ENCODE peak calls at places on chromosomes 16 and 17, in ten cellular contexts. G, L, I, Q, E, W, P, T, F and H are unnamed samples.

GRCh38 chr17:17303010-17303846 is at the start of gene NT5M:
- DNase-seq in G (peak), L (peak), I (peak), Q (peak), E (peak), W (peak), P (peak), T (peak), F (peak), H (peak)

GRCh38 chr17:1485748-1486376 is 6.6 kb downstream of the MYO1C start:
- DNase-seq in G (peak), L (peak), I (peak), Q (no peak), E (peak), W (peak), P (peak), T (peak), F (peak), H (peak)

GRCh38 chr16:67265834-67266233 is 13.5 kb upstream of the PLEKHG4 start:
- DNase-seq in G (no peak), L (no peak), I (no peak), Q (no peak), E (no peak), W (no peak), P (no peak), T (no peak), F (peak), H (no peak)

GRCh38 chr16:68382296-68382718 is 66.0 kb downstream of the SMPD3 start:
- DNase-seq in G (peak), L (peak), I (no peak), Q (no peak), E (no peak), W (no peak), P (no peak), T (peak), F (no peak), H (peak)

GRCh38 chr17:17063546-17064122 is 21.4 kb downstream of the MPRIP start:
- DNase-seq in G (no peak), L (no peak), I (peak), Q (no peak), E (no peak), W (no peak), P (no peak), T (no peak), F (peak), H (no peak)

GRCh38 chr16:28863929-28864886 is 565 bp downstream of the SH2B1 start:
- DNase-seq in G (peak), L (no peak), I (peak), Q (no peak), E (peak), W (peak), P (no peak), T (peak), F (no peak), H (peak)

GRCh38 chr17:65560628-65561371 is 648 bp downstream of the AXIN2 start:
- DNase-seq in G (peak), L (peak), I (peak), Q (peak), E (peak), W (peak), P (peak), T (peak), F (peak), H (peak)

GRCh38 chr17:12731839-12732238 is 57.5 kb upstream of the ARHGAP44 start:
- DNase-seq in G (no peak), L (no peak), I (no peak), Q (no peak), E (no peak), W (peak), P (no peak), T (no peak), F (no peak), H (no peak)

GRCh38 chr16:687499-687898 is 2.7 kb downstream of the WDR24 start:
- DNase-seq in G (no peak), L (no peak), I (no peak), Q (no peak), E (no peak), W (no peak), P (no peak), T (no peak), F (no peak), H (no peak)

GRCh38 chr17:18235743-18236256 is 10.4 kb downstream of the LLGL1 start:
- DNase-seq in G (no peak), L (no peak), I (peak), Q (no peak), E (no peak), W (peak), P (peak), T (no peak), F (no peak), H (no peak)

GRCh38 chr17:15169676-15170075 is 95.5 kb downstream of the PMP22 start:
- DNase-seq in G (no peak), L (no peak), I (peak), Q (no peak), E (no peak), W (no peak), P (no peak), T (no peak), F (no peak), H (no peak)

GRCh38 chr17:48100591-48101011 is 677 bp downstream of the CBX1 start:
- DNase-seq in G (peak), L (peak), I (peak), Q (peak), E (peak), W (peak), P (peak), T (peak), F (no peak), H (peak)

GRCh38 chr17:68733241-68734176 is 132.3 kb upstream of the FAM20A start:
- DNase-seq in G (no peak), L (no peak), I (no peak), Q (no peak), E (peak), W (peak), P (no peak), T (no peak), F (no peak), H (no peak)

GRCh38 chr16:30183236-30183960 is at the start of gene CORO1A:
- DNase-seq in G (peak), L (peak), I (peak), Q (peak), E (peak), W (peak), P (peak), T (peak), F (peak), H (peak)

GRCh38 chr17:75319818-75320691 is 30.8 kb upstream of the SLC25A19 start:
- DNase-seq in G (no peak), L (no peak), I (no peak), Q (no peak), E (no peak), W (peak), P (no peak), T (no peak), F (no peak), H (no peak)

GRCh38 chr16:50671644-50672260 is 9.4 kb downstream of the SNX20 start:
- DNase-seq in G (peak), L (no peak), I (peak), Q (no peak), E (peak), W (peak), P (no peak), T (peak), F (no peak), H (peak)

GRCh38 chr16:10015397-10015796 is 166.8 kb downstream of the GRIN2A start:
- DNase-seq in G (no peak), L (no peak), I (no peak), Q (no peak), E (no peak), W (no peak), P (no peak), T (no peak), F (no peak), H (no peak)

GRCh38 chr17:65181237-65182061 is 44.3 kb downstream of the RGS9 start:
- DNase-seq in G (no peak), L (no peak), I (no peak), Q (no peak), E (no peak), W (no peak), P (no peak), T (no peak), F (no peak), H (no peak)

GRCh38 chr16:17776888-17777287 is 306.1 kb upstream of the XYLT1 start:
- DNase-seq in G (no peak), L (no peak), I (no peak), Q (no peak), E (no peak), W (no peak), P (no peak), T (no peak), F (no peak), H (no peak)

GRCh38 chr16:67547423-67548264 is 14.7 kb upstream of the CTCF start:
- DNase-seq in G (no peak), L (no peak), I (no peak), Q (no peak), E (no peak), W (no peak), P (no peak), T (peak), F (no peak), H (peak)

GRCh38 chr16:54522596-54522995 is 236.0 kb upstream of the IRX3 start:
- DNase-seq in G (no peak), L (no peak), I (no peak), Q (no peak), E (no peak), W (no peak), P (no peak), T (no peak), F (no peak), H (no peak)

GRCh38 chr17:47810200-47810821 is 11.3 kb downstream of the OSBPL7 start:
- DNase-seq in G (no peak), L (peak), I (peak), Q (no peak), E (no peak), W (peak), P (peak), T (peak), F (no peak), H (no peak)

GRCh38 chr16:84795338-84796053 is 24.3 kb upstream of the CRISPLD2 start:
- DNase-seq in G (no peak), L (no peak), I (no peak), Q (no peak), E (no peak), W (peak), P (peak), T (peak), F (peak), H (no peak)

DNA sequence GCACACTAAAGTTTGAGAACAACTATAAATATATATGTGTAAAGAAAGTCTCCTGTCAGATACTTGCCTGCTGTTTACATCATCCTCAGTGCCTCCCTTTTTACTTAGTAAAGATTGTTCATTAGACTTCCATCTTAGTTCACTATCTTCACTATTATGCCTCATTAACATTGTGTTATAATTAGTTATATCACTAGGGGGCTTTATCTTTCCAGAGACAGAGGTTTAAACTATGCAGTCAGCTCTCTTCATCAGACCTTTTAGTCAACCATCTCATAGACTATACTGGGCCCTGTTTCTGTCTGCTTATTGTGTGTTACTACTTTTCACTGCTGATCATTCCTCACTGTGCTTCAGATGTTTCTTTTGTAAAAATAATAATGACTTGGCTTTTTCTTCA is 630.8 kb upstream of the KIF2B start:
- DNase-seq in G (no peak), L (no peak), I (no peak), Q (no peak), E (no peak), W (no peak), P (no peak), T (no peak), F (no peak), H (no peak)
- TF ChIP-seq CTCF in G (peak), L (no peak), I (peak), Q (no peak), E (no peak), W (no peak), P (peak), T (no peak), F (no peak), H (no peak)

DNA sequence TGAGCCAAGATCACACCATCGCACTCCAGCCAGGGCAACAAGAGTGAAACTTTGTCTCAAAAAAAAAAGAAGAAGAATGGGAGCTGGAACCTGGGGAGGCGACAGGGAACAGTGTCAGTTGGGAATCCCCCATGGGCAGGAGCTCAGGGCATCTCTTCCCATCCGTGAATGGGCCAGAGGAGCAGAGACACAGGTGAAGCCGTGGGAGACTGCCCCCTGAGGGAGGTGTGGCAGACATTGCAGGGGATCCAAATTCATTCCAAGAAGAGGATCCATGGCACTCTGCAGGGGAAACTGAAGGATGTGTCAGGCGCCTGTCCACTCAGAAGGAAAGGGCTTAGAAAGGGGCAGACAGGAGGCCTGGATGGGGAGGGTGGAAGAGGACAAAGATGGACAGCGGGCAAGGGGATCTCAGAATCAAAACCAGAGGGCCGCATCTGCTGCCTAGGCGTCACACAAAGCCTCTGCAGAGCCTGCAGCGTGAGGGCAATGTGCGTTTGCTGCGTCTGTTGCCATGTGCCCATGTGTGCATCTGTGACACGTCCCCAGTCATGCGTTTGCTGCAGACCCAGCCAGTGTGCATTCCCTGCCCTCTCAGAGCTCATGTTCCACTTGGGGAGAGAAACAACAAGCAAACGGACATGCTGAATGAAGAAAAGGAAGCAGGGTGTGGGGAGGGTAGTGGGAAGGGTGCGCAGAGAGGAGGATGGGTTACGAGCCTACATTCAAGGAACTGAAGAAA is 30.6 kb upstream of the TNRC6C start:
- DNase-seq in G (peak), L (no peak), I (no peak), Q (no peak), E (no peak), W (no peak), P (no peak), T (no peak), F (no peak), H (no peak)
- TF ChIP-seq CTCF in G (no peak), L (no peak), I (no peak), Q (no peak), E (no peak), W (no peak), P (no peak), T (no peak), F (no peak), H (no peak)

GRCh38 chr16:63787014-63787413 is 1334.8 kb downstream of the CDH11 start:
- DNase-seq in G (no peak), L (no peak), I (no peak), Q (no peak), E (no peak), W (no peak), P (no peak), T (no peak), F (no peak), H (no peak)

GRCh38 chr16:63789603-63790002 is 1332.3 kb downstream of the CDH11 start:
- DNase-seq in G (no peak), L (no peak), I (no peak), Q (no peak), E (no peak), W (peak), P (no peak), T (no peak), F (no peak), H (no peak)
- TF ChIP-seq CTCF in G (peak), L (no peak), I (peak), Q (no peak), E (no peak), W (peak), P (no peak), T (no peak), F (no peak), H (no peak)

GRCh38 chr17:36601303-36602029 is at the start of gene MRM1:
- DNase-seq in G (peak), L (peak), I (peak), Q (peak), E (peak), W (peak), P (peak), T (peak), F (peak), H (peak)
- TF ChIP-seq CTCF in G (peak), L (peak), I (peak), Q (peak), E (no peak), W (peak), P (no peak), T (no peak), F (no peak), H (no peak)

GRCh38 chr17:4815043-4815675 is 8.2 kb downstream of the PLD2 start:
- DNase-seq in G (no peak), L (peak), I (no peak), Q (no peak), E (no peak), W (no peak), P (no peak), T (peak), F (peak), H (no peak)
- TF ChIP-seq CTCF in G (peak), L (no peak), I (peak), Q (no peak), E (peak), W (peak), P (no peak), T (no peak), F (no peak), H (no peak)

DNA sequence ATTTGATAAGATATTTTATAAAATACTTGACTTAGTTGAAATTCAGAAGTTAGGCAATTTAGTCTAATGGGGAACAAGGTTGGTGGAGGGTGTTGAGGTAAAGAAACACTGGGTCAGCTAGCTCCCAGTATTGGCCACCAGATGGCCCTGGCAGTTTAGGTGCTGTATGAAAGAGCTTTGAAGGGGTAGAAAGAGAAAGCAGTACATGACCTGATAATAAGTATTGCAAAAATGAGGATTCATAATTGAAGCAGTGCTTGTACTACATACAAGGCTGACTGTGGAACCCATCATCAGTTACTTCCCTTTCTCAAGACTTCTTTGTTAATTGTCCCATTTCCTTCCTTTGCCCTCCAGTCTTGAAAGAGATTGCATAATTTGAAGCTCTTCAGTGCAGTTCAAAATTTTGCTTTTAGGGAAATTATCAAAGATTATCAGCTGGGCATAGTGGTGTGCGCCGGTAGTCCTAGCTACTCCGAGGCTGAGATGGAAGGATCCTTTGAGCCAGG is 29.4 kb downstream of the TANC2 start:
- DNase-seq in G (peak), L (peak), I (peak), Q (no peak), E (peak), W (peak), P (peak), T (peak), F (no peak), H (peak)
- TF ChIP-seq CTCF in G (peak), L (peak), I (peak), Q (peak), E (peak), W (peak), P (peak), T (no peak), F (peak), H (peak)

DNA sequence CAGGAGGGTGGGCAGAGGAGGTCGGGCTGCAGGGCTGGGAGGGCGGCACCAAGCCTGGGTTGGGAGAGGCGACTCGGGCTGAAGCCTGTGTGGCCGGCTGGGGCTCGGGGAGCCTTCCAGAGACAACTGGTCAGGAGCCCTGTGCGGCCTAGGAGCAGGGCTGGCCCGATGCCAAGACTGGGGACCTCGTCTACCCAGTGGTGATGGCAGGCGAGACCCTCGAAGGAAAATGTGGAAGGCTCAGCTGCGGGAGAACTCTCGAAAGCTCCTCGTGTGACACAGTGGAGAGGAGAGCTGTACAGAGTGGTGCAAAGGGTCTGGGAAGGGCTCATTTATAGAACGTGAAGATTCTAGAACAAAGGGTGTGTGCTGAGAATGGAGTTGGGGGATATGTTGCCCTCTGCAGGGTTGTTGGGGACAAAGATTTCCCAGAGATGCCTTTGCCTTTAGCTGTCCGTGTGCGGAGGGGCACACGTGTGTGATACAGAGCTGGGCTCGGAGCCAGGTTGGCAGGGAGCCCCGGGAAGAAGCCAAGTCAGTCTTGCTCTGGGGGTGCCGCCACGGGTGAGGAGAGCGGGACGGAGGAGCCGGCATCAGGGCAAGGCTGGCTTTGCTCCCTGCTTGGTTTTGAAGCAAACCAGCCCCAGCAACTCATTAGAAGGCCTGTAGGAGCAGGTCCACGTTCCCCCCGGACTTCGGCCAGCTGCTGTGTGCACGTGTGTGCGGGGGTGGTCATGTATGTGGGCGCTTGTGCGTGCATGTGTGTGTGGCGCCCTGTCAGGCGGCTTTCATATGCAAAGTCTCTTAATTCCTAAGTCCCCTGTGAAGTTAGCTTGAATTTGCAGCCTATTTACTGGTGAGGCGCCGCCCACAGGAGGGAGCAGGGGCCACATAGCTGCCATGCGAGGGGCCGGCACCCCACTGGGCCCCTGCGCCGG is 132.4 kb upstream of the CHMP6 start:
- DNase-seq in G (peak), L (no peak), I (peak), Q (peak), E (peak), W (peak), P (peak), T (peak), F (peak), H (no peak)
- TF ChIP-seq CTCF in G (peak), L (peak), I (peak), Q (no peak), E (no peak), W (peak), P (no peak), T (no peak), F (no peak), H (no peak)

GRCh38 chr16:27671410-27671809 is 121.5 kb downstream of the KATNIP start:
- DNase-seq in G (no peak), L (peak), I (no peak), Q (no peak), E (no peak), W (no peak), P (peak), T (no peak), F (no peak), H (no peak)
- TF ChIP-seq CTCF in G (no peak), L (no peak), I (no peak), Q (no peak), E (peak), W (no peak), P (no peak), T (no peak), F (no peak), H (no peak)